ENCODE peak calls at places on chromosomes 5 and 9, in nine cellular contexts. K, I, Q, H, T, C, W, Y and P are unnamed samples.

GRCh38 chr9:86660146-86660545 is 287.2 kb downstream of the GAS1 start:
- DNase-seq in K (peak), I (peak), Q (peak), H (peak), T (no peak), C (no peak), W (peak), Y (no peak), P (no peak)

GRCh38 chr5:1415626-1416360 is 29.4 kb downstream of the SLC6A3 start:
- DNase-seq in K (no peak), I (no peak), Q (no peak), H (no peak), T (no peak), C (no peak), W (no peak), Y (no peak), P (no peak)

GRCh38 chr9:135986605-135987004 is 25.4 kb upstream of the UBAC1 start:
- DNase-seq in K (no peak), I (no peak), Q (no peak), H (no peak), T (no peak), C (no peak), W (no peak), Y (no peak), P (no peak)

GRCh38 chr9:83569326-83569725 is 31.1 kb upstream of the FRMD3 start:
- DNase-seq in K (no peak), I (no peak), Q (no peak), H (no peak), T (no peak), C (no peak), W (no peak), Y (no peak), P (no peak)

GRCh38 chr5:76742586-76742985 is 26.7 kb downstream of the F2R start:
- DNase-seq in K (peak), I (peak), Q (peak), H (peak), T (no peak), C (no peak), W (peak), Y (no peak), P (no peak)

GRCh38 chr5:159581502-159582249 is 251.4 kb upstream of the IL12B start:
- DNase-seq in K (peak), I (peak), Q (peak), H (peak), T (no peak), C (peak), W (peak), Y (no peak), P (peak)

GRCh38 chr5:20248102-20248501 is 260.1 kb upstream of the CDH18 start:
- DNase-seq in K (no peak), I (no peak), Q (peak), H (no peak), T (no peak), C (no peak), W (no peak), Y (no peak), P (no peak)

GRCh38 chr9:127751269-127752054 is 16.4 kb upstream of the TOR2A start:
- DNase-seq in K (peak), I (peak), Q (no peak), H (no peak), T (no peak), C (peak), W (no peak), Y (no peak), P (no peak)

GRCh38 chr9:89044881-89045280 is 53.6 kb downstream of the S1PR3 start:
- DNase-seq in K (no peak), I (no peak), Q (no peak), H (no peak), T (no peak), C (no peak), W (no peak), Y (no peak), P (no peak)

GRCh38 chr5:72296251-72296650 is 23.8 kb downstream of the MRPS27 start:
- DNase-seq in K (no peak), I (no peak), Q (no peak), H (no peak), T (no peak), C (no peak), W (no peak), Y (no peak), P (no peak)

GRCh38 chr5:3077684-3078083 is 326.2 kb upstream of the IRX2 start:
- DNase-seq in K (no peak), I (no peak), Q (no peak), H (no peak), T (no peak), C (no peak), W (no peak), Y (no peak), P (no peak)

GRCh38 chr9:117936185-117936758 is 232.1 kb downstream of the TLR4 start:
- DNase-seq in K (no peak), I (no peak), Q (no peak), H (no peak), T (no peak), C (no peak), W (no peak), Y (no peak), P (no peak)

GRCh38 chr5:119435436-119436132 is 16.7 kb upstream of the HSD17B4 start:
- DNase-seq in K (peak), I (peak), Q (no peak), H (no peak), T (peak), C (peak), W (peak), Y (no peak), P (peak)

GRCh38 chr5:134902071-134902801 is 2.7 kb upstream of the PCBD2 start:
- DNase-seq in K (peak), I (no peak), Q (peak), H (peak), T (no peak), C (peak), W (peak), Y (no peak), P (no peak)

GRCh38 chr5:160118349-160119141 is 705 bp downstream of the PWWP2A start:
- DNase-seq in K (peak), I (peak), Q (no peak), H (peak), T (peak), C (peak), W (no peak), Y (no peak), P (peak)

GRCh38 chr5:135395451-135395850 is 3.6 kb downstream of the MACROH2A1 start:
- DNase-seq in K (no peak), I (no peak), Q (no peak), H (no peak), T (no peak), C (no peak), W (no peak), Y (no peak), P (no peak)

GRCh38 chr9:116313638-116314037 is 160.0 kb downstream of the PAPPA start:
- DNase-seq in K (peak), I (no peak), Q (no peak), H (peak), T (no peak), C (peak), W (no peak), Y (no peak), P (no peak)

GRCh38 chr9:137502008-137502913 is 43.1 kb upstream of the NSMF start:
- DNase-seq in K (peak), I (peak), Q (no peak), H (no peak), T (no peak), C (peak), W (no peak), Y (no peak), P (peak)

GRCh38 chr5:110716247-110717245 is 9.9 kb downstream of the TMEM232 start:
- DNase-seq in K (no peak), I (no peak), Q (no peak), H (no peak), T (no peak), C (no peak), W (no peak), Y (no peak), P (peak)

GRCh38 chr5:122846051-122846567 is 696 bp downstream of the SNX24 start:
- DNase-seq in K (peak), I (peak), Q (peak), H (peak), T (no peak), C (peak), W (peak), Y (no peak), P (peak)

GRCh38 chr5:116423587-116424257 is 150.9 kb downstream of the SEMA6A start:
- DNase-seq in K (no peak), I (no peak), Q (no peak), H (no peak), T (no peak), C (no peak), W (no peak), Y (no peak), P (no peak)

GRCh38 chr5:175470756-175471155 is 7.6 kb upstream of the SFXN1 start:
- DNase-seq in K (no peak), I (no peak), Q (no peak), H (no peak), T (no peak), C (no peak), W (no peak), Y (no peak), P (no peak)

GRCh38 chr5:166625210-166625865 is 1666.1 kb upstream of the WWC1 start:
- DNase-seq in K (no peak), I (no peak), Q (peak), H (no peak), T (no peak), C (no peak), W (no peak), Y (no peak), P (no peak)

GRCh38 chr5:78589928-78590327 is 58.6 kb downstream of the LHFPL2 start:
- DNase-seq in K (peak), I (no peak), Q (no peak), H (no peak), T (no peak), C (no peak), W (no peak), Y (no peak), P (no peak)

GRCh38 chr5:37715361-37715760 is 124.5 kb downstream of the GDNF start:
- DNase-seq in K (peak), I (peak), Q (no peak), H (peak), T (no peak), C (peak), W (peak), Y (no peak), P (no peak)

GRCh38 chr9:112443200-112443599 is 43.4 kb upstream of the KIAA1958 start:
- DNase-seq in K (peak), I (no peak), Q (no peak), H (peak), T (no peak), C (peak), W (peak), Y (no peak), P (peak)

GRCh38 chr9:93686880-93687236 is 110.5 kb downstream of the PHF2 start:
- DNase-seq in K (no peak), I (no peak), Q (no peak), H (no peak), T (no peak), C (no peak), W (no peak), Y (no peak), P (no peak)

GRCh38 chr9:120538339-120538738 is 41.6 kb downstream of the CDK5RAP2 start:
- DNase-seq in K (peak), I (no peak), Q (no peak), H (no peak), T (no peak), C (no peak), W (peak), Y (peak), P (no peak)

GRCh38 chr9:79667716-79668458 is 96.1 kb downstream of the TLE4 start:
- DNase-seq in K (no peak), I (no peak), Q (no peak), H (no peak), T (no peak), C (peak), W (no peak), Y (no peak), P (peak)

GRCh38 chr5:150302301-150303069 is at the start of gene ARSI:
- DNase-seq in K (peak), I (peak), Q (no peak), H (no peak), T (no peak), C (peak), W (peak), Y (no peak), P (peak)

GRCh38 chr9:126514037-126514821 is 99.5 kb upstream of the LMX1B start:
- DNase-seq in K (peak), I (peak), Q (no peak), H (peak), T (peak), C (peak), W (peak), Y (no peak), P (peak)

GRCh38 chr9:76510041-76510440 is 51.1 kb downstream of the GCNT1 start:
- DNase-seq in K (peak), I (peak), Q (no peak), H (no peak), T (no peak), C (no peak), W (peak), Y (no peak), P (no peak)